ENCODE peak calls at places on chromosomes 7 and 10, in seven cellular contexts. Q is left lung; J is HCT116; K is heart left ventricle; M is psoas muscle; Z is CD4-positive, alpha-beta T cell; P is AG04450. U is an unnamed sample.
A peak's percentile ranks its signal among the peaks of the same experiment; 100 is the strongest.

GRCh38 chr7:2480071-2480410 is 3.8 kb upstream of the GRIFIN start:
- DNase-seq in Q (no peak), J (no peak), K (no peak), M (no peak), Z (no peak), P (no peak), U (no peak)

GRCh38 chr10:35768731-35769130 is 126.6 kb upstream of the FZD8 start:
- DNase-seq in Q (no peak), J (no peak), K (no peak), M (no peak), Z (no peak), P (no peak), U (no peak)

GRCh38 chr7:28989596-28989980 is 31.5 kb upstream of the TRIL start:
- DNase-seq in Q (no peak), J (no peak), K (no peak), M (no peak), Z (no peak), P (no peak), U (no peak)

GRCh38 chr7:134686782-134687181 is 40.1 kb downstream of the BPGM start:
- DNase-seq in Q (no peak), J (no peak), K (no peak), M (no peak), Z (no peak), P (no peak), U (no peak)

GRCh38 chr10:13715091-13715490 is 128.3 kb downstream of the PRPF18 start:
- DNase-seq in Q (no peak), J (no peak), K (no peak), M (no peak), Z (no peak), P (no peak), U (no peak)

GRCh38 chr7:79199961-79200360 is 253.5 kb downstream of the MAGI2 start:
- DNase-seq in Q (no peak), J (no peak), K (no peak), M (no peak), Z (no peak), P (peak; percentile 29), U (no peak)

GRCh38 chr10:78575400-78575799 is 493.4 kb upstream of the ZMIZ1 start:
- DNase-seq in Q (no peak), J (no peak), K (no peak), M (no peak), Z (no peak), P (no peak), U (no peak)

GRCh38 chr10:20966426-20966825 is 69.3 kb upstream of the NEBL start:
- DNase-seq in Q (no peak), J (no peak), K (no peak), M (no peak), Z (no peak), P (no peak), U (no peak)

GRCh38 chr10:86374664-86375063 is 8.1 kb upstream of the GRID1 start:
- DNase-seq in Q (no peak), J (no peak), K (peak; percentile 46), M (no peak), Z (no peak), P (no peak), U (no peak)

GRCh38 chr7:16078076-16078952 is 343.0 kb downstream of the CRPPA start:
- DNase-seq in Q (no peak), J (peak; percentile 69), K (no peak), M (no peak), Z (no peak), P (peak; percentile 23), U (peak; percentile 38)

GRCh38 chr7:143172354-143172753 is 10.9 kb upstream of the TAS2R39 start:
- DNase-seq in Q (peak; percentile 61), J (no peak), K (no peak), M (peak; percentile 73), Z (no peak), P (no peak), U (peak; percentile 13)

GRCh38 chr7:65974876-65975275 is 7.1 kb downstream of the GUSB start:
- DNase-seq in Q (no peak), J (no peak), K (no peak), M (no peak), Z (no peak), P (no peak), U (no peak)

GRCh38 chr10:30639946-30640786 is 10.6 kb upstream of the LYZL2 start:
- DNase-seq in Q (no peak), J (peak; percentile 61), K (no peak), M (no peak), Z (no peak), P (peak; percentile 42), U (peak; percentile 30)

GRCh38 chr10:71396084-71396713 is 521 bp upstream of the CDH23 start:
- DNase-seq in Q (no peak), J (no peak), K (peak; percentile 83), M (peak; percentile 72), Z (no peak), P (no peak), U (no peak)

GRCh38 chr7:150939052-150939810 is 38.9 kb downstream of the KCNH2 start:
- DNase-seq in Q (no peak), J (no peak), K (no peak), M (no peak), Z (no peak), P (no peak), U (no peak)

GRCh38 chr10:127006453-127006852 is 101.2 kb downstream of the DOCK1 start:
- DNase-seq in Q (no peak), J (no peak), K (no peak), M (no peak), Z (no peak), P (no peak), U (no peak)

GRCh38 chr10:94623572-94623971 is 60.0 kb upstream of the CYP2C18 start:
- DNase-seq in Q (no peak), J (no peak), K (no peak), M (no peak), Z (no peak), P (no peak), U (no peak)

DNA sequence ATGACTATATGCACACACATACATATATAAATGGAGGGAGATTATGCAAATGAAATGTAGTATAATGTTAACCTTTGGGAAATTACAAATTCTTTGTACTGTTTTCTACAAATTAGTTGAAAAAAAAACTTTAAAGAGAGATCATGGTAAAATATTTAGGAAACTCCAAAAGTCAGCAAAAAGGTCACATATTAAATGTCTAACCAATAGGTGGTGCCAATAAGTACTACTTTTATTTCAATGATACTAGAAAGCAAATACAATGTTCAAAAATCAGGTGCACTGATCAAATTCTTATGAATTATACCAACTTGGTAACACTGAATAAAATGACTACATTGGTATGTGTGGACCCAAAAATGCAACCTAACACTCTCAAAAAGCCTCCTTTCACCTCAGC is 276.9 kb downstream of the DOCK4 start:
- DNase-seq in Q (no peak), J (no peak), K (no peak), M (no peak), Z (no peak), P (no peak), U (no peak)
- TF ChIP-seq CTCF in Q (no peak), J (no peak), K (no peak), M (no peak), Z (no peak), P (no peak), U (peak; percentile 23)

GRCh38 chr7:37206192-37206591 is 242.5 kb downstream of the ELMO1 start:
- DNase-seq in Q (no peak), J (no peak), K (no peak), M (no peak), Z (no peak), P (no peak), U (no peak)
- H3K27ac ChIP-seq in Q (no peak overlapping the region), J (no peak overlapping the region), K (no peak overlapping the region), M (no peak overlapping the region), Z (no peak overlapping the region), P (no peak overlapping the region), U (no peak overlapping the region)

GRCh38 chr7:48528689-48529088 is 357.4 kb downstream of the ABCA13 start:
- DNase-seq in Q (no peak), J (no peak), K (no peak), M (no peak), Z (no peak), P (no peak), U (no peak)
- TF ChIP-seq CTCF in Q (no peak), J (no peak), K (no peak), M (no peak), Z (no peak), P (no peak), U (no peak)

GRCh38 chr7:140084972-140085371 is 22.2 kb upstream of the PARP12 start:
- DNase-seq in Q (no peak), J (no peak), K (no peak), M (no peak), Z (no peak), P (no peak), U (no peak)
- H3K27ac ChIP-seq in Q (peak overlapping the region; percentile 67), J (no peak overlapping the region), K (no peak overlapping the region), M (no peak overlapping the region), Z (peak overlapping the region; percentile 30), P (no peak overlapping the region), U (no peak overlapping the region)

DNA sequence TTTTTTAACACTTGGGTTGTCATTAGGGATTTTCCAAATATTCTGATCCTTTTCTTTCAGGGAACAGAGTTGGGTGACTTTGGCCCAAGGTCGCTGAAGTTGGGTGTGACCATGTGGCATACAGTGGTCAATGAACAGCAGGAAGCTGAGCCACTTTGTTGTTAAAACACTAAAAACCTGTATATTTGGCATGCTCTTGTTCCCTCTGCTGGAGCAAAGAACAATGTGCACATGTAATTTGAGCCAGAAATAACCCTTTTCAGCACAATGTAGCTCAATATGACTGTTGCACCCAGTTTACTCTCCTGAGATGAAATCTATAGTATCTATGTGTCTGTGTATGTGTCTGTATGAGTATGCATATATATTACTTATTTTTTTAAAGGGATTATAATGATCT is 74.9 kb downstream of the ADCYAP1R1 start:
- DNase-seq in Q (no peak), J (no peak), K (no peak), M (no peak), Z (no peak), P (no peak), U (no peak)
- TF ChIP-seq CTCF in Q (no peak), J (peak; percentile 44), K (no peak), M (no peak), Z (no peak), P (peak; percentile 34), U (no peak)